ENCODE peak calls at places on chromosomes 4 and X, in six cellular contexts. O is GM23338, N is GM12892, M is suprapubic skin, D is HCT116, H is H1. X is an unnamed sample.
A peak's percentile ranks its signal among the peaks of the same experiment; 100 is the strongest.

GRCh38 chr4:23728393-23728792 is 161.5 kb downstream of the PPARGC1A start:
- DNase-seq in O (no peak), N (no peak), M (no peak), D (no peak), H (no peak), X (no peak)

GRCh38 chr4:52958232-52958631 is 96.1 kb downstream of the RASL11B start:
- DNase-seq in O (no peak), N (no peak), M (no peak), D (no peak), H (no peak), X (no peak)

GRCh38 chr4:168618577-168619265 is 121.9 kb downstream of the PALLD start:
- DNase-seq in O (no peak), N (no peak), M (no peak), D (peak; percentile 54), H (no peak), X (no peak)

GRCh38 chr4:68451246-68452211 is 4.3 kb downstream of the TMPRSS11E start:
- DNase-seq in O (peak; percentile 78), N (no peak), M (no peak), D (no peak), H (no peak), X (no peak)

GRCh38 chr4:15920723-15921591 is 17.6 kb downstream of the FGFBP1 start:
- DNase-seq in O (no peak), N (no peak), M (no peak), D (peak; percentile 89), H (no peak), X (no peak)

GRCh38 chrX:109760241-109760921 is 27.3 kb upstream of the ACSL4 start:
- DNase-seq in O (no peak), N (no peak), M (no peak), D (no peak), H (no peak), X (no peak)

GRCh38 chr4:8547108-8547911 is 32.9 kb upstream of the GPR78 start:
- DNase-seq in O (peak; percentile 91), N (no peak), M (peak; percentile 40), D (peak; percentile 56), H (peak; percentile 69), X (no peak)

GRCh38 chr4:10316851-10317250 is 140.4 kb downstream of the ZNF518B start:
- DNase-seq in O (no peak), N (no peak), M (no peak), D (no peak), H (no peak), X (no peak)

GRCh38 chr4:149218672-149219071 is 597.0 kb downstream of the IQCM start:
- DNase-seq in O (no peak), N (no peak), M (no peak), D (no peak), H (no peak), X (no peak)

GRCh38 chrX:67648361-67648760 is 104.5 kb downstream of the AR start:
- DNase-seq in O (no peak), N (no peak), M (no peak), D (no peak), H (no peak), X (no peak)

GRCh38 chr4:124111922-124112321 is 600.6 kb downstream of the ANKRD50 start:
- DNase-seq in O (peak; percentile 79), N (no peak), M (no peak), D (peak; percentile 59), H (no peak), X (no peak)

GRCh38 chr4:41264212-41264611 is 7.5 kb downstream of the UCHL1 start:
- DNase-seq in O (no peak), N (no peak), M (no peak), D (no peak), H (no peak), X (no peak)

GRCh38 chr4:40506492-40506891 is 123.2 kb downstream of the RBM47 start:
- DNase-seq in O (no peak), N (no peak), M (no peak), D (no peak), H (no peak), X (no peak)

DNA sequence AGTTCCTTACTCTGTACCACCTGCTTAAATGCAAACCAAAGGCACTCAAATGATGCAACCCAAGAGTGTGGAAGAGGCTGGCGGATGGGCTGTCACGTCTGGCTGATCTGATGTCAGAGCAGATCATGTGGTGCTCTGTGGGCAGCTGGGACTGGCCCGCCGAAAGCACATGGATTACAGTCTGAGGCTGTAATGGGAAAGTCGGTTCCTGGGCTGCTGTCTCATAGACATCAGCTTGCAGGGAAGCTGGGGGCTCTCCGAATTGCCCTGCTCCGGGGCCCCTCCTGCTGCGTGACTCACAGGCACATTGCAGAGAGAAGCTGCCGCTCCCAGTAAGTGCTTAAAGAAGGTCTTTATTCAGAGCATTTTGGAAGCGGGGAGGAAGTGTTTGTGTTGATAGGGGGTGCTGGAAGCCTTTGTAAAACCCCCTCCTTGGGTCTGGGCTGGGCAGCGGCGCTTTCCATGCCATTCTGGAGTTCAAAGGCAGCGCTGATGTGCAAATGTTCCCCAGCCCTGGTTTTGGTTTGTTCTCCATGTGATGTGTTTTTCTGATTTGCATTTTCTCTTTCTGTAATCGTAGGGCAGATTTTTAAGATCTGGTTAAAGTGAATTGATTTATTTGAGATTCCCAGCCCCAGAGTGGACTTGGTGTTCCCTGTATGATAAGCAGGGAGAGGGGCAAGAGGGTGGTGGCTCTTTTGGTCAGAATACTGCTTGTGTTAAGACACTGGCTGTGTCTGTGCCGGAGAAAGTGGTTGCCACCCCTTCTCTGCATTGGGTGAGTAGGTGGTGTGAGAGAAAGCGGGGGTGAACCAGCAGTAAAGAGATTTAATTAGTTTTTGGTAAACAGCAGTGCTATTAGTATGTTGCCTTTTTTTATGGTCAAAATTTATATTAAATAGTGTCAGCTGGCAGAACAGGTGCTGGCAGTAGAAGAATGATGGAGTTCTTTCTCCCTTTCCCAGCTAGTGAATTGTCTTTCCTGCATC is 181.3 kb downstream of the LARP7 start:
- DNase-seq in O (peak; percentile 90), N (peak; percentile 50), M (peak; percentile 89), D (peak; percentile 68), H (peak; percentile 81), X (peak; percentile 65)
- TF ChIP-seq POLR2AphosphoS5 in O (peak; percentile 25), N (peak; percentile 69), M (no peak), D (peak; percentile 80), H (peak; percentile 37), X (peak; percentile 66)

DNA sequence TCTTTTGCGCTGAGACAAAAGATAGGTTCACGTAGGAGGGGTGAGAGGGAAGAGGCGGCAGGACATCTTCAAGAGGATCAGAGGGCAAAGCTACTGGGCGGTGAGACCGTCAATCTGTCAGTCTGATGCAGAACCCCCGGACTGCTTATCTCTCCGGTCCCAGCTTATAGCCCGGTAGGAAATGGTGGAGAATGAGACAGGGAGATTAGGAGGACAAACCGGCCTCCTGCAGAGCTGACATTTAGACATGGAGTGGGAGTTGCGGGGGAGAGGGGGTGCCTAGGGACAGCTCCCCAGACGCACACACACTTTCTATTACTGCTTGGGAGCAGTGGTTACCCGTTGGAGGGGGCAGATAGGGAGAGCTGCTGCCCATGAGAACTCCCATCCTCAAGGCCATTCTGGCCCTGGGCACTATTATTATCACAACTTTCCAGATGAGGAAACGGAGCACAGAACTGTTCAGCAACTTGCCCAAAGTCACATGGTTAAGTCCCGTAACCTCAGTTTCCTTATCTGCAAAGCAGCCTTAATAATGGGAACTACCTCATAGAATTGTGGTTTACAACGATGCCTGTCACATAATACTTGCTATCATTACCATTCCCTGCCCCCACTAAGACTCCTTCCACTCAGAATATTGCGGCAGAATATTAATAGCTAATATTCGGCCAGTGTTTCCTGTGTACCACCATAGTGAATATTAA is 1.1 kb upstream of the HDAC6 start:
- DNase-seq in O (no peak), N (no peak), M (no peak), D (no peak), H (no peak), X (peak; percentile 30)
- TF ChIP-seq POLR2AphosphoS5 in O (no peak), N (no peak), M (no peak), D (no peak), H (no peak), X (no peak)

GRCh38 chr4:145934434-145935047 is 4.1 kb downstream of the ZNF827 start:
- DNase-seq in O (no peak), N (no peak), M (no peak), D (no peak), H (no peak), X (no peak)
- TF ChIP-seq POLR2AphosphoS5 in O (no peak), N (no peak), M (no peak), D (no peak), H (no peak), X (no peak)

GRCh38 chr4:61173799-61174198 is 26.3 kb upstream of the ADGRL3 start:
- DNase-seq in O (no peak), N (no peak), M (no peak), D (no peak), H (no peak), X (no peak)
- TF ChIP-seq POLR2AphosphoS5 in O (no peak), N (no peak), M (no peak), D (no peak), H (no peak), X (no peak)

DNA sequence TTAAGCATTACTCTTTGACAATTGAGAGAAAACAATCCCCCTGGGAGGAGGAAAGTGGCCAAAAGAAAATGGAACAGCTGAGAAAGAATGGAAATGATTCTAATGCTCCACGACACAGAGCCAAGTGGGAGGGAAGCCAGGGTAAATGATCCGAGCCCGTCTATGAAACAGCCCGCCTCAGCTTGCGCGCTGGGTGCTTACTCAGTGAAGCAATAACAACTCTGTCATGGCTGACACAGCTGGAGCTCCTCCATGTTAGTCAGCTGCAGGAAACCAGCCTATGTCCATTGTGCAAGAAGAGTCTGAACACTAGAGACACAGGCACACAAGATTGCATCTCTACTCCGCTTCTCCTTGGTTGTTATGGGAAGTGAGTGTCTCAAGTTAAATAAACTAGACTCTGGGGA is 19.3 kb downstream of the NOA1 start:
- DNase-seq in O (no peak), N (no peak), M (peak; percentile 93), D (no peak), H (no peak), X (peak; percentile 96)
- TF ChIP-seq POLR2AphosphoS5 in O (no peak), N (no peak), M (peak; percentile 85), D (no peak), H (no peak), X (peak; percentile 99)

DNA sequence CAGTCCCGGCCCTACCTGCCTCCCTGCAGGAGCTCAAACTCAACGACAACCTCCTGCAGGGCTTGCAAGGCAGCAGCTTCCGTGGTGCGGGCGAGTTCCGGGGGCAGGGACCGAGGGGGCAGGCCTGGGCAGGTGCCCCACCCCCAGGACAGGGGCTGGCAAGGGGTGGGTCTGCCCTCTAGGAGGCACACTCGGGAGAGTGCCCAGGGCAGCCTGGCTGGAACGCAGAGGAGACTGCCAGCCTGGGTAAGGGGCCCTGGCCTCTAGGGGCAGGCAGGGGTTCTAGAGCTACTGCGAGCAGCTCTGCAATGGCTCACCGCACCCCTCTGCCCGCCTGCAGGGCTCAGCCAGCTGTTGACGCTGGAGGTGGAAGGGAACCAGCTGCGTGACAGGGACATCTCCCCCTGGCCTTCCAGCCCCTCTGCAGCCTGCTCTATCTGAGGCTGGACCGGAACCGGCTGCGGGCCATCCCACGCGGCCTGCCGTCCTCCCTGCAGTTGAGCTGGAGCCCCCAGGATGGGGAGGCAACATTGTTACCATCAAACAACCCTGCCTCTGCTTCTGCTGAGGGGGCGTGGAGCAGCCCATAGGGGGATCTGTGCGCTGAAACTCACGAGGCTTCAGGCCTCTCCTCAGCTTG is 12.1 kb upstream of the HAUS7 start:
- DNase-seq in O (no peak), N (no peak), M (no peak), D (no peak), H (no peak), X (no peak)
- TF ChIP-seq POLR2AphosphoS5 in O (no peak), N (no peak), M (no peak), D (no peak), H (no peak), X (no peak)

X was measured in HL-60.